ENCODE peak calls at places on chromosomes 13 and 19, in seven cellular contexts. One of them, this sample, is unnamed.

GRCh38 chr13:81874253-81874652 is 1533.3 kb upstream of the SPRY2 start:
- DNase-seq in mammary epithelial cell: no peak
- DNase-seq in RWPE1: no peak
- DNase-seq in activated CD8-positive, alpha-beta T cell treated with anti-CD3 and anti-CD28 coated beads for 36 hours: no peak
- DNase-seq in endothelial cell: no peak
- DNase-seq in foreskin fibroblast: no peak
- DNase-seq in DND-41: no peak
- DNase-seq in this sample: no peak

GRCh38 chr13:24627090-24627714 is 53.0 kb upstream of the ATP12A start:
- DNase-seq in mammary epithelial cell: no peak
- DNase-seq in endothelial cell: peak
- DNase-seq in RWPE1: peak
- DNase-seq in foreskin fibroblast: no peak
- DNase-seq in DND-41: no peak
- DNase-seq in activated CD8-positive, alpha-beta T cell treated with anti-CD3 and anti-CD28 coated beads for 36 hours: no peak
- DNase-seq in this sample: no peak

GRCh38 chr13:48318714-48319457 is 15.3 kb downstream of the RB1 start:
- DNase-seq in activated CD8-positive, alpha-beta T cell treated with anti-CD3 and anti-CD28 coated beads for 36 hours: peak
- DNase-seq in foreskin fibroblast: no peak
- DNase-seq in endothelial cell: no peak
- DNase-seq in RWPE1: no peak
- DNase-seq in mammary epithelial cell: no peak
- DNase-seq in DND-41: no peak
- DNase-seq in this sample: no peak

GRCh38 chr19:29499261-29499920 is 26.4 kb upstream of the VSTM2B start:
- DNase-seq in foreskin fibroblast: no peak
- DNase-seq in RWPE1: no peak
- DNase-seq in mammary epithelial cell: no peak
- DNase-seq in activated CD8-positive, alpha-beta T cell treated with anti-CD3 and anti-CD28 coated beads for 36 hours: no peak
- DNase-seq in endothelial cell: no peak
- DNase-seq in DND-41: no peak
- DNase-seq in this sample: no peak

GRCh38 chr13:91372813-91373420 is 25.4 kb downstream of the MIR17HG start:
- DNase-seq in RWPE1: no peak
- DNase-seq in DND-41: no peak
- DNase-seq in mammary epithelial cell: no peak
- DNase-seq in foreskin fibroblast: no peak
- DNase-seq in activated CD8-positive, alpha-beta T cell treated with anti-CD3 and anti-CD28 coated beads for 36 hours: no peak
- DNase-seq in endothelial cell: no peak
- DNase-seq in this sample: no peak

GRCh38 chr19:39038098-39038497 is 5.7 kb upstream of the FBXO27 start:
- DNase-seq in mammary epithelial cell: peak
- DNase-seq in RWPE1: peak
- DNase-seq in activated CD8-positive, alpha-beta T cell treated with anti-CD3 and anti-CD28 coated beads for 36 hours: peak
- DNase-seq in endothelial cell: peak
- DNase-seq in DND-41: no peak
- DNase-seq in foreskin fibroblast: peak
- DNase-seq in this sample: no peak

GRCh38 chr19:46299004-46299509 is 2.2 kb downstream of the HIF3A start:
- DNase-seq in foreskin fibroblast: peak
- DNase-seq in RWPE1: peak
- DNase-seq in mammary epithelial cell: peak
- DNase-seq in DND-41: peak
- DNase-seq in endothelial cell: no peak
- DNase-seq in activated CD8-positive, alpha-beta T cell treated with anti-CD3 and anti-CD28 coated beads for 36 hours: no peak
- DNase-seq in this sample: no peak

GRCh38 chr13:113802090-113802531 is 43.1 kb downstream of the TMEM255B start:
- DNase-seq in DND-41: no peak
- DNase-seq in foreskin fibroblast: peak
- DNase-seq in RWPE1: peak
- DNase-seq in mammary epithelial cell: peak
- DNase-seq in activated CD8-positive, alpha-beta T cell treated with anti-CD3 and anti-CD28 coated beads for 36 hours: no peak
- DNase-seq in endothelial cell: peak
- DNase-seq in this sample: no peak

GRCh38 chr19:17098326-17098725 is 22.7 kb downstream of the MYO9B start:
- DNase-seq in activated CD8-positive, alpha-beta T cell treated with anti-CD3 and anti-CD28 coated beads for 36 hours: no peak
- DNase-seq in endothelial cell: no peak
- DNase-seq in mammary epithelial cell: no peak
- DNase-seq in foreskin fibroblast: no peak
- DNase-seq in RWPE1: no peak
- DNase-seq in DND-41: no peak
- DNase-seq in this sample: no peak

GRCh38 chr13:51764184-51765141 is 39.5 kb downstream of the DHRS12 start:
- DNase-seq in DND-41: peak
- DNase-seq in endothelial cell: no peak
- DNase-seq in foreskin fibroblast: peak
- DNase-seq in mammary epithelial cell: no peak
- DNase-seq in RWPE1: no peak
- DNase-seq in activated CD8-positive, alpha-beta T cell treated with anti-CD3 and anti-CD28 coated beads for 36 hours: peak
- DNase-seq in this sample: peak

GRCh38 chr13:28333204-28333900 is 161.6 kb downstream of the FLT1 start:
- DNase-seq in RWPE1: no peak
- DNase-seq in activated CD8-positive, alpha-beta T cell treated with anti-CD3 and anti-CD28 coated beads for 36 hours: no peak
- DNase-seq in DND-41: no peak
- DNase-seq in mammary epithelial cell: no peak
- DNase-seq in foreskin fibroblast: no peak
- DNase-seq in endothelial cell: no peak
- DNase-seq in this sample: no peak

GRCh38 chr13:99144306-99144705 is 56.3 kb upstream of the UBAC2 start:
- DNase-seq in RWPE1: no peak
- DNase-seq in foreskin fibroblast: no peak
- DNase-seq in activated CD8-positive, alpha-beta T cell treated with anti-CD3 and anti-CD28 coated beads for 36 hours: no peak
- DNase-seq in DND-41: no peak
- DNase-seq in mammary epithelial cell: no peak
- DNase-seq in endothelial cell: no peak
- DNase-seq in this sample: peak

GRCh38 chr13:26716984-26717383 is 43.6 kb downstream of the GPR12 start:
- DNase-seq in DND-41: no peak
- DNase-seq in endothelial cell: no peak
- DNase-seq in foreskin fibroblast: no peak
- DNase-seq in mammary epithelial cell: no peak
- DNase-seq in RWPE1: no peak
- DNase-seq in activated CD8-positive, alpha-beta T cell treated with anti-CD3 and anti-CD28 coated beads for 36 hours: no peak
- DNase-seq in this sample: no peak

GRCh38 chr13:22002893-22003292 is 332.0 kb downstream of the FGF9 start:
- DNase-seq in RWPE1: no peak
- DNase-seq in DND-41: no peak
- DNase-seq in mammary epithelial cell: no peak
- DNase-seq in endothelial cell: no peak
- DNase-seq in foreskin fibroblast: no peak
- DNase-seq in activated CD8-positive, alpha-beta T cell treated with anti-CD3 and anti-CD28 coated beads for 36 hours: no peak
- DNase-seq in this sample: no peak

DNA sequence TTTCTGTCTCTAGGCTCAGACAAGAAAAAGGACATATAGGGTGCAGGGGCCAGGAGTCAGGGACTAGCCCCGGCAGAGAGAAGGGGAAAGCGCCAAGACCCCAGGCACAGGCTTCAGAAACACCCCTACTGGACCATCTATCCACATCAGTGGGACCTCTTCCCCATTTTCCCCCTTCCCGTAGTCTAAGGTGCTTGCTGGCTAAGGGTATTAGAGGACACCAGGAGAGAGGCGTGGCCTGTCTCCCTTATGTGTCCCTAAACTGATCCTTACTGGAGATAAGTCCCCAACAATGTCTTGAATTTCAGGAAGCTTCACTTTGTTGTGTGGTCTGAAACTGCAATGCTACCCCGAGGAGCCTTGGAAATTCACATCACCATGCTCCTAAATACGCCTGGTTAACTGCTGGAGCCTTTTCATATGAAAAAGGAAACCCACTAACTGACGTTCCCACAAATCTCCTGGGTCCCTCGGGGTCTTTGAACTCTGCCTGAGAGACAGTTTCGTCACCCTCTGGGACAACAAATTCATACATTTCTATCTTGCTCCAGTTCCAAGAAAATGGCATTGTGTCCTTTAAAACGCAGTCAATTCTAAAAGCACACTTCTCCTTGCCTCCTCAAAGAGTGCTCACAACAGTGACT is 197.7 kb downstream of the COL4A1 start:
- DNase-seq in endothelial cell: no peak
- DNase-seq in mammary epithelial cell: no peak
- DNase-seq in foreskin fibroblast: no peak
- DNase-seq in activated CD8-positive, alpha-beta T cell treated with anti-CD3 and anti-CD28 coated beads for 36 hours: no peak
- DNase-seq in RWPE1: no peak
- DNase-seq in DND-41: peak
- DNase-seq in this sample: no peak
- TF ChIP-seq CTCF in endothelial cell: peak
- TF ChIP-seq CTCF in mammary epithelial cell: no peak
- TF ChIP-seq CTCF in foreskin fibroblast: no peak
- TF ChIP-seq CTCF in activated CD8-positive, alpha-beta T cell treated with anti-CD3 and anti-CD28 coated beads for 36 hours: no peak
- TF ChIP-seq CTCF in RWPE1: peak
- TF ChIP-seq CTCF in DND-41: no peak
- TF ChIP-seq CTCF in this sample: no peak

DNA sequence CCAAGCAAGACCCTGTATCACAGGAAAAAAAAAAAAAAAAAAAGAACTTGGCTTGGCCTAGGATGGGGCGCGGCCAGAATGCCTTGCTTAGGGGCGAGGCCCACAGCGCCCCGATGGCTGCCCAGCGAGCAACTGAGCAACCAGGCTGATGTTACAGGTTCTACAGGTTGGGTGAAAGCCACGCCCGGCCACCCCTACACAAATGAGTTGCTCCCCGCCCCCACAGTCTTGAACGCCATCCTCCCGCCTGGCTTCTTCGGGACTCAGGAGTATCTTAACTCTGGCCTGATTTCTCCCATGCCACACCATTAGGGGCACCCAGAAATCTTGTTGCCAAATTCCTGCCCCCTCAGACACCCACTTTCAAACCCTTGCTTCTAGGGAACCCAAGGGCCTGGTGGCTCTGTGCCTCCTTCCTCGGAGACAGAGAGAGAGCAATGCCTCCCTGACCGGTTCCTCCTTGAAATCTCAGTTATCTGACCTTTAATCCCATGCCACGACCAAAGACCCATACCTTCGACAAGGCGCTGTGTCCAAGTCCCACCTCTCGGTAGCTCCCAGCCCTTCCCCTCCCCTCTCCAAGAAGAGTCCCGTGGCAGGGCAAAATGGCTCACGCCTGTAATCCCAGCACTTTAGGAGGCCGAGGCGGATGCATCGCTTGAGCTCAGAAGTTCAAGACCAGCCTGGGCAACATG is 1.1 kb upstream of the CBLC start:
- DNase-seq in foreskin fibroblast: no peak
- DNase-seq in DND-41: no peak
- DNase-seq in mammary epithelial cell: peak
- DNase-seq in activated CD8-positive, alpha-beta T cell treated with anti-CD3 and anti-CD28 coated beads for 36 hours: no peak
- DNase-seq in RWPE1: peak
- DNase-seq in endothelial cell: no peak
- DNase-seq in this sample: no peak
- TF ChIP-seq CTCF in foreskin fibroblast: no peak
- TF ChIP-seq CTCF in DND-41: no peak
- TF ChIP-seq CTCF in mammary epithelial cell: peak
- TF ChIP-seq CTCF in activated CD8-positive, alpha-beta T cell treated with anti-CD3 and anti-CD28 coated beads for 36 hours: no peak
- TF ChIP-seq CTCF in RWPE1: no peak
- TF ChIP-seq CTCF in endothelial cell: no peak
- TF ChIP-seq CTCF in this sample: no peak

DNA sequence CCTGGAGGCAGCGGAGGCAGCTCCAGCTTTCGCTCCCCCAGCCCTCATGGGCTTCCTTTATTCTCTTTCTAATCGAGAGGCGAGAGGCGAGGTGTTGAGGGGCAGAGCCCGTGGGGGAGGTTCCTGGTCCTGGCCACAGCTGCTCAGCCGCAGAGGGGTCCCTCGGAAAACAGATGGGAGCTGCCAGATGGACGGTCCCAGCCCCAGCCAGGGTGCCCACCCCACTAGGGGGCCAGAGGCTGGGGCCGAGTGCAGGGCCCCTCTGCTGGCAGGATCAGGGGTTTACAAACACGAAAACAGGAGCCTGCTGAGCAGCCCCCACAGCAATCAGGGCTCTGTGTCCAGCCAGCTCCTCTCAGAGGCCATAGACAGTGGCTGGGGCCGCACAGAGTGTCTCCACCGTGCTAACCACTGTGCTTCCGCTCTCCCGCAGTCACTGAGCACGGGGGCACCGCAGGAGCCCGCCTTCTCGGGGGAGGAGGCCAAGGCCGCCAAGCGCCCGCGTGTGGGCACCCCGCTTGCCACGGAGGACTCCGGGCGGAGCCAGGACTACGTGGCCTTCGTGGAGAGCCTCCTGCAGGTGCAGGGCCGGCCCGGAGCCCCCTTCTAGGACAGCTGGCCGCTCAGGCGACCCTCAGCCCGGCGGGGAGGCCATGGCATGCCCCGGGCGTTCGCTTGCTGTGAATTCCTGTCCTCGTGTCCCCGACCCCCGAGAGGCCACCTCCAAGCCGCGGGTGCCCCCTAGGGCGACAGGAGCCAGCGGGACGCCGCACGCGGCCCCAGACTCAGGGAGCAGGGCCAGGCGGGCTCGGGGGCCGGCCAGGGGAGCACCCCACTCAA is 182.2 kb downstream of the KDM4B start:
- DNase-seq in mammary epithelial cell: no peak
- DNase-seq in RWPE1: no peak
- DNase-seq in endothelial cell: no peak
- DNase-seq in DND-41: no peak
- DNase-seq in foreskin fibroblast: no peak
- DNase-seq in activated CD8-positive, alpha-beta T cell treated with anti-CD3 and anti-CD28 coated beads for 36 hours: no peak
- DNase-seq in this sample: no peak
- TF ChIP-seq CTCF in mammary epithelial cell: no peak
- TF ChIP-seq CTCF in RWPE1: no peak
- TF ChIP-seq CTCF in endothelial cell: no peak
- TF ChIP-seq CTCF in DND-41: no peak
- TF ChIP-seq CTCF in foreskin fibroblast: no peak
- TF ChIP-seq CTCF in activated CD8-positive, alpha-beta T cell treated with anti-CD3 and anti-CD28 coated beads for 36 hours: no peak
- TF ChIP-seq CTCF in this sample: no peak

DNA sequence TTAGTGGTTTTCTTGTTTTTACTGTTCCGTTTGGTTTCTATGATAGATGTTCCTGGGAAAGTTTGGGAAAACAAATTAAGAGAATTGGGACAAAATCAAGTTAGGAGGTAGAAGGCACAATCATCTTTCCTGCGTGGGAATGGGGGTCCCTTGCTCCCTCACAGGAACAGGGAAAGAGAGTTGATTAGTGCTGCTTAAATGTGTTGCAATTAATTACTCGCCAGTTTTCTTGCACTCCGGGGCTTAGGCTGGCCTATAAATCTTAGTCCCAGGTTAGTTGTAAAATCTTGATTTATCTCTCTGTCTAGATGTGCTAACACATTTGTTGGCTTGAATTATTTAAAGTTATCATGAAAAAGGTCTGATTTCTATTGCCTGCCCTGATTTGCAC is 10.0 kb downstream of the B3GLCT start:
- DNase-seq in RWPE1: no peak
- DNase-seq in foreskin fibroblast: no peak
- DNase-seq in mammary epithelial cell: no peak
- DNase-seq in activated CD8-positive, alpha-beta T cell treated with anti-CD3 and anti-CD28 coated beads for 36 hours: no peak
- DNase-seq in DND-41: no peak
- DNase-seq in endothelial cell: no peak
- DNase-seq in this sample: no peak
- TF ChIP-seq CTCF in RWPE1: no peak
- TF ChIP-seq CTCF in foreskin fibroblast: no peak
- TF ChIP-seq CTCF in mammary epithelial cell: no peak
- TF ChIP-seq CTCF in activated CD8-positive, alpha-beta T cell treated with anti-CD3 and anti-CD28 coated beads for 36 hours: no peak
- TF ChIP-seq CTCF in DND-41: no peak
- TF ChIP-seq CTCF in endothelial cell: no peak
- TF ChIP-seq CTCF in this sample: no peak

This sample was measured in GM10248.